ENCODE peak calls at places on chromosomes 6 and 20, in ten cellular contexts. One of them, this sample, is unnamed.

GRCh38 chr20:59733326-59733725 is 129.0 kb downstream of the PHACTR3 start:
- DNase-seq in GM12891: no peak
- DNase-seq in A549: no peak
- DNase-seq in thyroid gland: no peak
- DNase-seq in right lobe of liver: no peak
- DNase-seq in transverse colon: no peak
- DNase-seq in body of pancreas: no peak
- DNase-seq in lower leg skin: no peak
- DNase-seq in K562: no peak
- DNase-seq in HepG2: no peak
- DNase-seq in this sample: no peak

GRCh38 chr20:57509665-57510237 is 15.2 kb downstream of the CTCFL start:
- DNase-seq in GM12891: no peak
- DNase-seq in A549: peak
- DNase-seq in thyroid gland: peak
- DNase-seq in right lobe of liver: peak
- DNase-seq in transverse colon: peak
- DNase-seq in body of pancreas: no peak
- DNase-seq in lower leg skin: no peak
- DNase-seq in K562: peak
- DNase-seq in HepG2: peak
- DNase-seq in this sample: peak

GRCh38 chr6:93676506-93676905 is 257.1 kb upstream of the EPHA7 start:
- DNase-seq in GM12891: no peak
- DNase-seq in A549: no peak
- DNase-seq in thyroid gland: no peak
- DNase-seq in right lobe of liver: no peak
- DNase-seq in transverse colon: no peak
- DNase-seq in body of pancreas: no peak
- DNase-seq in lower leg skin: no peak
- DNase-seq in K562: no peak
- DNase-seq in HepG2: no peak
- DNase-seq in this sample: no peak

GRCh38 chr20:21513181-21513663 is 642 bp downstream of the NKX2-2 start:
- DNase-seq in GM12891: no peak
- DNase-seq in A549: no peak
- DNase-seq in thyroid gland: no peak
- DNase-seq in right lobe of liver: no peak
- DNase-seq in transverse colon: no peak
- DNase-seq in body of pancreas: no peak
- DNase-seq in lower leg skin: no peak
- DNase-seq in K562: no peak
- DNase-seq in HepG2: no peak
- DNase-seq in this sample: peak

GRCh38 chr6:125195526-125195925 is 42.0 kb downstream of the TPD52L1 start:
- DNase-seq in GM12891: no peak
- DNase-seq in A549: no peak
- DNase-seq in thyroid gland: peak
- DNase-seq in right lobe of liver: no peak
- DNase-seq in transverse colon: no peak
- DNase-seq in body of pancreas: no peak
- DNase-seq in lower leg skin: no peak
- DNase-seq in K562: no peak
- DNase-seq in HepG2: no peak
- DNase-seq in this sample: no peak

GRCh38 chr20:58864346-58864745 is 11.8 kb downstream of the GNAS start:
- DNase-seq in GM12891: no peak
- DNase-seq in A549: no peak
- DNase-seq in thyroid gland: no peak
- DNase-seq in right lobe of liver: no peak
- DNase-seq in transverse colon: no peak
- DNase-seq in body of pancreas: no peak
- DNase-seq in lower leg skin: no peak
- DNase-seq in K562: no peak
- DNase-seq in HepG2: no peak
- DNase-seq in this sample: peak

GRCh38 chr6:135159531-135159930 is 21.6 kb upstream of the MYB start:
- DNase-seq in GM12891: no peak
- DNase-seq in A549: no peak
- DNase-seq in thyroid gland: no peak
- DNase-seq in right lobe of liver: no peak
- DNase-seq in transverse colon: no peak
- DNase-seq in body of pancreas: no peak
- DNase-seq in lower leg skin: no peak
- DNase-seq in K562: no peak
- DNase-seq in HepG2: no peak
- DNase-seq in this sample: no peak

GRCh38 chr6:1950631-1951030 is 294.8 kb downstream of the GMDS start:
- DNase-seq in GM12891: no peak
- DNase-seq in A549: no peak
- DNase-seq in thyroid gland: no peak
- DNase-seq in right lobe of liver: no peak
- DNase-seq in transverse colon: no peak
- DNase-seq in body of pancreas: no peak
- DNase-seq in lower leg skin: no peak
- DNase-seq in K562: no peak
- DNase-seq in HepG2: no peak
- DNase-seq in this sample: no peak

DNA sequence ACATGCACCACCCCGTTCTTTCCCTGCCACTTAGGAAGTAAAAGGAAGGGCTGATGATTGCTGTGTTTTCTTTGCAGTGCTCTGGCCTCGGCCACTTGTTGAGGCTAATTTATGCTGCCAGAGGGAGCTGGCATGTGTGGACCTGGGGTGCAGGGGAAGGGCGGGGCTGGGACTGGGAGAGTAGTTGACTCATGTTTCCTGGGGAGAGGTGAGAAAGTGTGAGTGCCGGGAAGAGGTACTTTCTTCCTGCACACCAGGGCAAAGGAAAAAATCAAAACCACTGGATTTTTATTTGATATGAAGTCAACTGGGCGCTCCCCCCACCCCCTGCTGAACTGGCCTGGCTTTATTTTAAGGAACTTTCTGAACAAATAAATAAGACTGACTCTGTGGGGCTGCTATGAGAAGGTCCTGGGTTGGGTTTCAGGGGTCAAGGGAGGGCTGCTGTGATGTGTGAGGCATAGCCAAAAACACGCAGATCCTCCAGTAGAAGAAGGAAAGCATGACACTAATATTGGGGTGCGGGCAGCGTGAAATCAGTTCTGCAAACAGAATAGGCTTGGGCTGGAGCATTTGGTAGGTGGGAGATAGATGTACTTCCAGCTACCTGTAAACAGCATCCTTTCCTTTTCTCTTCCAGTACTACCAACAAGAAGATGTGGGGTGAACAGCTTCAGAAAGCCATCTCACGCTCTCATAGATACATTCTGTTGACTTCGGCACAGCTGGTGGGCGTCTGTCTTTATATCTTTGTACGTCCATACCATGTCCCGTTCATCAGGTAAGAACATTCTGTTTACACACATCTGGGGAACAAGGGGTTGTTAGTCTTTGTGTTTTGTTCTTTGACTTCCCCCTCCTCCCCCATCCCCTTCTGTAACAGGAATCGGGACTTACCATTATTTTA is 87.5 kb downstream of the SYNJ2 start:
- DNase-seq in GM12891: no peak
- DNase-seq in A549: peak
- DNase-seq in thyroid gland: peak
- DNase-seq in right lobe of liver: no peak
- DNase-seq in transverse colon: peak
- DNase-seq in body of pancreas: no peak
- DNase-seq in lower leg skin: no peak
- DNase-seq in K562: peak
- DNase-seq in HepG2: no peak
- DNase-seq in this sample: no peak
- TF ChIP-seq POLR2A in GM12891: no peak
- TF ChIP-seq POLR2A in A549: no peak
- TF ChIP-seq POLR2A in thyroid gland: peak
- TF ChIP-seq POLR2A in right lobe of liver: no peak
- TF ChIP-seq POLR2A in transverse colon: no peak
- TF ChIP-seq POLR2A in body of pancreas: no peak
- TF ChIP-seq POLR2A in lower leg skin: no peak
- TF ChIP-seq POLR2A in K562: no peak
- TF ChIP-seq POLR2A in HepG2: no peak
- TF ChIP-seq POLR2A in this sample: no peak

GRCh38 chr6:84771732-84772131 is 7.3 kb upstream of the TBX18 start:
- DNase-seq in GM12891: no peak
- DNase-seq in A549: no peak
- DNase-seq in thyroid gland: no peak
- DNase-seq in right lobe of liver: no peak
- DNase-seq in transverse colon: no peak
- DNase-seq in body of pancreas: no peak
- DNase-seq in lower leg skin: no peak
- DNase-seq in K562: no peak
- DNase-seq in HepG2: no peak
- DNase-seq in this sample: no peak

GRCh38 chr6:84773133-84773430 is 8.7 kb upstream of the TBX18 start:
- DNase-seq in GM12891: no peak
- DNase-seq in A549: no peak
- DNase-seq in thyroid gland: no peak
- DNase-seq in right lobe of liver: no peak
- DNase-seq in transverse colon: no peak
- DNase-seq in body of pancreas: no peak
- DNase-seq in lower leg skin: no peak
- DNase-seq in K562: no peak
- DNase-seq in HepG2: no peak
- DNase-seq in this sample: no peak

GRCh38 chr6:84772428-84773132 is 8.2 kb upstream of the TBX18 start:
- DNase-seq in GM12891: no peak
- DNase-seq in A549: no peak
- DNase-seq in thyroid gland: no peak
- DNase-seq in right lobe of liver: no peak
- DNase-seq in transverse colon: no peak
- DNase-seq in body of pancreas: no peak
- DNase-seq in lower leg skin: no peak
- DNase-seq in K562: no peak
- DNase-seq in HepG2: no peak
- DNase-seq in this sample: no peak

GRCh38 chr6:84774174-84775158 is 10.1 kb upstream of the TBX18 start:
- DNase-seq in GM12891: no peak
- DNase-seq in A549: peak
- DNase-seq in thyroid gland: no peak
- DNase-seq in right lobe of liver: peak
- DNase-seq in transverse colon: no peak
- DNase-seq in body of pancreas: peak
- DNase-seq in lower leg skin: peak
- DNase-seq in K562: peak
- DNase-seq in HepG2: no peak
- DNase-seq in this sample: peak

DNA sequence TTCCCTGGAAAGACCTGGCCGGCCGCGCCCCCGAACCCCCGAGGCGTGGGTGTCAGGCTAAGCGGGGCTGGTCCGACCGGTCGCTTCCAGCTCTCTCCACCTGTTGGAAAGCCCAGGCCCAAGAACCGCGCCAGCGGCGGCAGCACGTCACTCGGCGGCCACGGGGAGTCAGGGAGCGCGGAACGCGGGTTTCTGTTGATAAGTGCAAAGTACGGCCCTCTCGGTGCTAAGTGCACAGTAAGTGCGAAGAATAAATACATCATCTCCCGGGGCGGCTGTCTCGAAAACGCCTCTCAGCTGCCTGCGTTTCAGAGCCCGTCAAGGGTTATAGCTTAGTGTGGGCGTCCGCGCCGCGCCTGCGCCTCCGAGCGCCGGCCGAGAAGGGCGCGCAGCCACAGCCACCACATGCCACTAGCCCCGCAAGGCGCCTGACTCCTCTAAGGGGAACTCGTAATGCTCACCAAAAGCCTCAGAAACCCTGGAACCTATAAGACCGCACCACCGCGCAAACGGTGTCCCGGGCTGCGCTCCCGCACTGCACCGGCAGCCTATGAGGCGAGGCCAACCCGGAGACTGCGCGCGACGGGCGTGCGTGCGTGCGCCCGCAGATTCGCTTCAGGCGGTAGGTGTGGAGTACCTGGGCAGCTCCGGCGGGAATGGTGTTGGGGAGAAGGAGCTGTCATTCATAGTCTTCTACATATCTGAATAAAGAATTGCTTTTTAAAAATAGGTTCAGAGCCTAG is 9.2 kb upstream of the TBX18 start:
- DNase-seq in GM12891: no peak
- DNase-seq in A549: peak
- DNase-seq in thyroid gland: no peak
- DNase-seq in right lobe of liver: peak
- DNase-seq in transverse colon: no peak
- DNase-seq in body of pancreas: no peak
- DNase-seq in lower leg skin: peak
- DNase-seq in K562: no peak
- DNase-seq in HepG2: no peak
- DNase-seq in this sample: peak
- TF ChIP-seq POLR2A in GM12891: no peak
- TF ChIP-seq POLR2A in A549: peak
- TF ChIP-seq POLR2A in thyroid gland: no peak
- TF ChIP-seq POLR2A in right lobe of liver: no peak
- TF ChIP-seq POLR2A in transverse colon: no peak
- TF ChIP-seq POLR2A in body of pancreas: no peak
- TF ChIP-seq POLR2A in lower leg skin: no peak
- TF ChIP-seq POLR2A in K562: peak
- TF ChIP-seq POLR2A in HepG2: no peak
- TF ChIP-seq POLR2A in this sample: no peak

GRCh38 chr20:1391640-1392442 is 1.0 kb downstream of the FKBP1A start:
- DNase-seq in GM12891: no peak
- DNase-seq in A549: no peak
- DNase-seq in thyroid gland: peak
- DNase-seq in right lobe of liver: no peak
- DNase-seq in transverse colon: no peak
- DNase-seq in body of pancreas: no peak
- DNase-seq in lower leg skin: peak
- DNase-seq in K562: peak
- DNase-seq in HepG2: no peak
- DNase-seq in this sample: peak

GRCh38 chr20:1389703-1390385 is 3.0 kb downstream of the FKBP1A start:
- DNase-seq in GM12891: no peak
- DNase-seq in A549: no peak
- DNase-seq in thyroid gland: peak
- DNase-seq in right lobe of liver: no peak
- DNase-seq in transverse colon: no peak
- DNase-seq in body of pancreas: no peak
- DNase-seq in lower leg skin: peak
- DNase-seq in K562: no peak
- DNase-seq in HepG2: no peak
- DNase-seq in this sample: no peak

GRCh38 chr20:1388706-1389483 is 4.0 kb downstream of the FKBP1A start:
- DNase-seq in GM12891: no peak
- DNase-seq in A549: no peak
- DNase-seq in thyroid gland: no peak
- DNase-seq in right lobe of liver: no peak
- DNase-seq in transverse colon: no peak
- DNase-seq in body of pancreas: no peak
- DNase-seq in lower leg skin: peak
- DNase-seq in K562: no peak
- DNase-seq in HepG2: no peak
- DNase-seq in this sample: no peak

GRCh38 chr20:1392443-1392692 is 486 bp downstream of the FKBP1A start:
- DNase-seq in GM12891: no peak
- DNase-seq in A549: no peak
- DNase-seq in thyroid gland: peak
- DNase-seq in right lobe of liver: no peak
- DNase-seq in transverse colon: peak
- DNase-seq in body of pancreas: peak
- DNase-seq in lower leg skin: no peak
- DNase-seq in K562: no peak
- DNase-seq in HepG2: no peak
- DNase-seq in this sample: peak

DNA sequence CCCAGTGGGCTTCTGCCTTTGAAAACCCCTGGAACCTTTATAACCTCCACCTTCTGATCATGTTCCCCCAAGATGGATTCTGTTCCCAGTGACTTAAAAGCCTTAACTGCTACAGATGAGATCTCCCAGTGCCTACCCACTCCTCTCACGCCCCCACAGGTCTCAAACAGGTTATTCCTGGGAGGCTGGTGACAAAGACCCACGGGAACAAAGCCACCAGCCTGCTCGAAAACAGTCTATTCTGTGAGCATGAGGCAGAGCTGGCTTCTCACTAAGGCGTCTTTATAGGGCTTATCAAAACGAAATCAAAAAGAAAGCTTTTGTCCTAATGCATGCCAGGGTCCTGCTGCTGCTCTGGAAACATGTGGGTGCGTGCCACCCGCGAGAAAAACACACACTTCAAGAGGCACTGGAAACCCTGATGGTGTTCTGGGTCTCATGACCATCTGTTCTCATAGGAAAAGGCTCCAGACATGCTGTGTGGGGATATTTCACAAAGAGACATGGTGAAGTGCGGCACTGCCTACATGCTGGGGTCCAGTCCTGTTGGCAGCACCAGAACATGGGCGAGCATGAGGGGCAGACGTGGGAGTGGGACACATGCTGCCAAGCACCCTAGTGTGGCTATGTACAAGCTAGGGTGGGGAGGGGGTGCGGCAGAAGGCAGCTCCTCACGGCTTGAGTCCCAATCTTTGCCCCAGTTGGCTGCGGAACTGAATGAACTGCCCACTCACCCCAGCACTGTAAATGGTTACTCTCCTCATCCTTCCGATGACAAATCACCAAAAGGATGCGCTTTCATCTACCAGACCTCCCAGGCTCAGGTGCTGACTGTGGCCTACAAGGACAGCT is 2.1 kb downstream of the FKBP1A start:
- DNase-seq in GM12891: no peak
- DNase-seq in A549: no peak
- DNase-seq in thyroid gland: peak
- DNase-seq in right lobe of liver: no peak
- DNase-seq in transverse colon: no peak
- DNase-seq in body of pancreas: no peak
- DNase-seq in lower leg skin: peak
- DNase-seq in K562: no peak
- DNase-seq in HepG2: no peak
- DNase-seq in this sample: no peak
- TF ChIP-seq POLR2A in GM12891: no peak
- TF ChIP-seq POLR2A in A549: no peak
- TF ChIP-seq POLR2A in thyroid gland: peak
- TF ChIP-seq POLR2A in right lobe of liver: no peak
- TF ChIP-seq POLR2A in transverse colon: no peak
- TF ChIP-seq POLR2A in body of pancreas: no peak
- TF ChIP-seq POLR2A in lower leg skin: no peak
- TF ChIP-seq POLR2A in K562: no peak
- TF ChIP-seq POLR2A in HepG2: no peak
- TF ChIP-seq POLR2A in this sample: no peak

DNA sequence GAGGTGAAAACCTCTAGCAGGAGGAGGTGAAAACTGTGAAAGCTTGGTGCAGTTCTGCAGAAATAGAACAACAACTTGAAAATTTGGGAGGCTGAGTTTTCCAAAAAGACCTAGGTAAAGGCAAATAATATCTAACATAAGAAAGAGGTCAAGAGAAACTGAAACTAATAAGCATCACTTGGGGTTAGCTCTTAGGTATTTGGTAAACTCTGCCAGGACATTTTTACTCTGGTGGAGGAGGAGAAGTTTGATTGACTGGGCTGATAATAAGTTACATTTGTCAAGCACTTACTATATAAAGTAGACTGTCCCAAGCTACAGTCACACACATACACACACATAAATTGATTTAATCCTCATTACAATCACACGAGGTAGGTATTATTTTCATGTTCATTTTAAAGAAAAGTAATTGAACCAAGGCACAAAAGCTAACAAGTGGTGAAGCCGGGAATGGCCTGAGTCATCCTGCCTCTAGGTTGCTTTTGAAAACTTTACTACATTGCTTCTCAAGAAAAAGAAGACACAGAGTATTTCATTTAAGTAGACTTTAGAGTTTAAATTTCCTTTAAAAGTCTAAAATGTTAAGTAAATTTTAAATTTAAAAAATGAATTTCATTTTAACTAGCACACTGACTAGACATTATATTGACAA is 275.5 kb downstream of the PTPRK start:
- DNase-seq in GM12891: no peak
- DNase-seq in A549: no peak
- DNase-seq in thyroid gland: no peak
- DNase-seq in right lobe of liver: no peak
- DNase-seq in transverse colon: no peak
- DNase-seq in body of pancreas: no peak
- DNase-seq in lower leg skin: no peak
- DNase-seq in K562: no peak
- DNase-seq in HepG2: no peak
- DNase-seq in this sample: no peak
- TF ChIP-seq POLR2A in GM12891: no peak
- TF ChIP-seq POLR2A in A549: no peak
- TF ChIP-seq POLR2A in thyroid gland: no peak
- TF ChIP-seq POLR2A in right lobe of liver: no peak
- TF ChIP-seq POLR2A in transverse colon: no peak
- TF ChIP-seq POLR2A in body of pancreas: no peak
- TF ChIP-seq POLR2A in lower leg skin: no peak
- TF ChIP-seq POLR2A in K562: no peak
- TF ChIP-seq POLR2A in HepG2: no peak
- TF ChIP-seq POLR2A in this sample: no peak

This sample was measured in erythroblast.